ENCODE peak calls at places on chromosomes 16 and 17, in four cellular contexts. One of them, this sample, is unnamed.

GRCh38 chr17:72510454-72511016 is 389.7 kb downstream of the SOX9 start:
- DNase-seq in H1: no peak
- DNase-seq in H9: no peak
- DNase-seq in mesendoderm: no peak
- DNase-seq in this sample: peak; percentile 27

GRCh38 chr16:53881371-53881770 is 177.4 kb downstream of the FTO start:
- DNase-seq in H1: no peak
- DNase-seq in H9: no peak
- DNase-seq in mesendoderm: peak; percentile 24
- DNase-seq in this sample: peak; percentile 82

GRCh38 chr17:68777243-68777855 is 176.2 kb upstream of the FAM20A start:
- DNase-seq in H1: peak; percentile 78
- DNase-seq in H9: peak; percentile 69
- DNase-seq in mesendoderm: peak; percentile 75
- DNase-seq in this sample: peak; percentile 67

GRCh38 chr17:56884483-56885144 is 29.2 kb downstream of the TRIM25 start:
- DNase-seq in H1: no peak
- DNase-seq in H9: no peak
- DNase-seq in mesendoderm: no peak
- DNase-seq in this sample: no peak

GRCh38 chr17:78944956-78945355 is 19.8 kb upstream of the TIMP2 start:
- DNase-seq in H1: no peak
- DNase-seq in H9: no peak
- DNase-seq in mesendoderm: no peak
- DNase-seq in this sample: no peak

GRCh38 chr16:77171750-77172635 is 19.0 kb upstream of the MON1B start:
- DNase-seq in H1: no peak
- DNase-seq in H9: no peak
- DNase-seq in mesendoderm: peak; percentile 67
- DNase-seq in this sample: peak; percentile 59

GRCh38 chr16:68022728-68023537 is at the start of the genes DDX28 and DUS2:
- DNase-seq in H1: peak; percentile 99
- DNase-seq in H9: peak; percentile 90
- DNase-seq in mesendoderm: peak; percentile 95
- DNase-seq in this sample: peak; percentile 91

GRCh38 chr16:71440669-71441347 is 1.0 kb downstream of the TLE7 start:
- DNase-seq in H1: peak; percentile 82
- DNase-seq in H9: peak; percentile 73
- DNase-seq in mesendoderm: peak; percentile 42
- DNase-seq in this sample: no peak

GRCh38 chr16:15765880-15766279 is 90.9 kb downstream of the MYH11 start:
- DNase-seq in H1: peak; percentile 50
- DNase-seq in H9: peak; percentile 46
- DNase-seq in mesendoderm: peak; percentile 79
- DNase-seq in this sample: peak; percentile 39

GRCh38 chr16:67924140-67924906 is 7.3 kb downstream of the CTRL start:
- DNase-seq in H1: no peak
- DNase-seq in H9: no peak
- DNase-seq in mesendoderm: no peak
- DNase-seq in this sample: no peak

GRCh38 chr16:47925811-47926460 is 229.9 kb downstream of the ABCC12 start:
- DNase-seq in H1: no peak
- DNase-seq in H9: no peak
- DNase-seq in mesendoderm: no peak
- DNase-seq in this sample: peak; percentile 28

GRCh38 chr16:81779540-81780320 is 639 bp downstream of the PLCG2 start:
- DNase-seq in H1: peak; percentile 58
- DNase-seq in H9: no peak
- DNase-seq in mesendoderm: no peak
- DNase-seq in this sample: no peak

GRCh38 chr16:6602401-6602800 is 730.2 kb upstream of the RBFOX1 start:
- DNase-seq in H1: no peak
- DNase-seq in H9: no peak
- DNase-seq in mesendoderm: no peak
- DNase-seq in this sample: no peak

GRCh38 chr17:80877829-80878303 is 113.8 kb upstream of the CHMP6 start:
- DNase-seq in H1: no peak
- DNase-seq in H9: no peak
- DNase-seq in mesendoderm: no peak
- DNase-seq in this sample: no peak

GRCh38 chr17:43956222-43956621 is 2.5 kb upstream of the PYY start:
- DNase-seq in H1: no peak
- DNase-seq in H9: no peak
- DNase-seq in mesendoderm: no peak
- DNase-seq in this sample: no peak

GRCh38 chr17:76601042-76601441 is 15.4 kb upstream of the ST6GALNAC2 start:
- DNase-seq in H1: no peak
- DNase-seq in H9: no peak
- DNase-seq in mesendoderm: no peak
- DNase-seq in this sample: no peak

GRCh38 chr17:61235821-61236197 is 163.8 kb upstream of the TBX2 start:
- DNase-seq in H1: no peak
- DNase-seq in H9: no peak
- DNase-seq in mesendoderm: no peak
- DNase-seq in this sample: peak; percentile 84

GRCh38 chr17:66677201-66677981 is 157.5 kb upstream of the CACNG5 start:
- DNase-seq in H1: no peak
- DNase-seq in H9: peak; percentile 22
- DNase-seq in mesendoderm: no peak
- DNase-seq in this sample: peak; percentile 94

GRCh38 chr16:89257281-89257731 is 39.8 kb downstream of the ZNF778 start:
- DNase-seq in H1: peak; percentile 67
- DNase-seq in H9: peak; percentile 37
- DNase-seq in mesendoderm: no peak
- DNase-seq in this sample: no peak

GRCh38 chr16:66920924-66921680 is 2.4 kb upstream of the CDH16 start:
- DNase-seq in H1: no peak
- DNase-seq in H9: no peak
- DNase-seq in mesendoderm: no peak
- DNase-seq in this sample: no peak

GRCh38 chr16:87821346-87822001 is 47.8 kb downstream of the SLC7A5 start:
- DNase-seq in H1: no peak
- DNase-seq in H9: no peak
- DNase-seq in mesendoderm: no peak
- DNase-seq in this sample: no peak

GRCh38 chr17:75327757-75328156 is 38.5 kb upstream of the SLC25A19 start:
- DNase-seq in H1: no peak
- DNase-seq in H9: no peak
- DNase-seq in mesendoderm: no peak
- DNase-seq in this sample: no peak

GRCh38 chr17:9148908-9149536 is 127.7 kb downstream of the NTN1 start:
- DNase-seq in H1: no peak
- DNase-seq in H9: no peak
- DNase-seq in mesendoderm: no peak
- DNase-seq in this sample: no peak
- H4K5ac ChIP-seq in H1: no peak overlapping the region
- H4K5ac ChIP-seq in H9: no peak overlapping the region
- H4K5ac ChIP-seq in mesendoderm: no peak overlapping the region
- H4K5ac ChIP-seq in this sample: no peak overlapping the region

DNA sequence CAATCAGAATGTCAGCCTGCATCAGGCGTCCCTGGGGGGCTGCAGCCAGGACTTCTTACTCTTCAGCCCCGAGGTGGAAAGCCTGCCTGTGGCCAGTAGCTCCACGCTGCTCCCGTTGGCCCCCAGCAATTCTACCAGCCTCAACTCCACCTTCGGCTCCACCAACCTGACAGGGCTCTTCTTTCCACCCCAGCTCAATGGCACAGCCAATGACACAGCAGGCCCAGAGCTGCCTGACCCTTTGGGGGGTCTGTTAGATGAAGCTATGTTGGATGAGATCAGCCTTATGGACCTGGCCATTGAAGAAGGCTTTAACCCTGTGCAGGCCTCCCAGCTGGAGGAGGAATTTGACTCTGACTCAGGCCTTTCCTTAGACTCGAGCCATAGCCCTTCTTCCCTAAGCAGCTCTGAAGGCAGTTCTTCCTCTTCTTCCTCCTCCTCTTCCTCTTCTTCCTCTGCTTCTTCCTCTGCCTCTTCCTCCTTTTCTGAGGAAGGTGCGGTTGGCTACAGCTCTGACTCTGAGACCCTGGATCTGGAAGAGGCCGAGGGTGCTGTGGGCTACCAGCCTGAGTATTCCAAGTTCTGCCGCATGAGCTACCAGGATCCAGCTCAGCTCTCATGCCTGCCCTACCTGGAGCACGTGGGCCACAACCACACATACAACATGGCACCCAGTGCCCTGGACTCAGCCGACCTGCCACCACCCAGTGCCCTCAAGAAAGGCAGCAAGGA is 10.4 kb downstream of the NFE2L1 start:
- DNase-seq in H1: no peak
- DNase-seq in H9: no peak
- DNase-seq in mesendoderm: no peak
- DNase-seq in this sample: no peak
- H4K5ac ChIP-seq in H1: no peak overlapping the region
- H4K5ac ChIP-seq in H9: no peak overlapping the region
- H4K5ac ChIP-seq in mesendoderm: no peak overlapping the region
- H4K5ac ChIP-seq in this sample: no peak overlapping the region

DNA sequence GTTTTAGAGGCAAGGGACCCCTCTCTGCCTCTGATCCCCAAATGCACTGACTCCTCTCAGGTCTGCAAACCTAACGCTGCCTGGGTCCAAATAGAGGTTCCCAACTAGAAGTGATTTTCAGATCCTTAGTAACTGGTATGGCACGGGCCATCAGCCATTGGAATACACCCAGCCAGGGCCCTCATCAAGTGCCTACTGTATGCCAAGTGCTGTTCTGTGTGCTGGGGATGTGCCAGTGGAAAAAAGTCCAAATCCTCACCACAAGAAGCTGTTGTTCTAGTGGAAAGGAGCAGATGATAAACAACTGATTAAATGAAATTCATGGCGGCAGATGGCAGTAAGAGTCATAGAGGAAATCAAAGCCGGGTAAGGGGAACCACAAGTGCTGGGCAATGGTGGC is 57.2 kb upstream of the MED9 start:
- DNase-seq in H1: no peak
- DNase-seq in H9: no peak
- DNase-seq in mesendoderm: no peak
- DNase-seq in this sample: no peak
- H4K5ac ChIP-seq in H1: no peak overlapping the region
- H4K5ac ChIP-seq in H9: no peak overlapping the region
- H4K5ac ChIP-seq in mesendoderm: no peak overlapping the region
- H4K5ac ChIP-seq in this sample: no peak overlapping the region

GRCh38 chr16:1979271-1980025 is 1.8 kb downstream of the NOXO1 start:
- DNase-seq in H1: peak; percentile 87
- DNase-seq in H9: peak; percentile 78
- DNase-seq in mesendoderm: peak; percentile 50
- DNase-seq in this sample: no peak
- H4K5ac ChIP-seq in H1: peak overlapping the region; percentile 64
- H4K5ac ChIP-seq in H9: no peak overlapping the region
- H4K5ac ChIP-seq in mesendoderm: no peak overlapping the region
- H4K5ac ChIP-seq in this sample: no peak overlapping the region

GRCh38 chr17:8701754-8702153 is 42.9 kb downstream of the CCDC42 start:
- DNase-seq in H1: no peak
- DNase-seq in H9: peak; percentile 4
- DNase-seq in mesendoderm: no peak
- DNase-seq in this sample: no peak
- H4K5ac ChIP-seq in H1: no peak overlapping the region
- H4K5ac ChIP-seq in H9: no peak overlapping the region
- H4K5ac ChIP-seq in mesendoderm: no peak overlapping the region
- H4K5ac ChIP-seq in this sample: no peak overlapping the region

DNA sequence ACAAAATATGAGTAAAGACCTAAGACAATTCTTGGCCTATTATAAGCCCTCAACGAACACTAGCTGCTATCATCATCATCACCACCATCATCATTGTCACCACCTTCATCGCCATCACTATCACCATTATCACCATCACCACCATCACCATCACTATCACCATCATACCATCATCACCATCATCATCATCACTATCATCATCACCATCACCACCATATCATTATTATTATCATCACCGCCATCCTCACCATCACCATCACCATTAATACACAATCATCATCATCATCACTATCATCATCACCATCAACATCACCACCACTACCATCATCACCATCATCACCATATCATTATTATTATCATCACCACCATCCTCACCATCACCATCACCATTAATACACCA is 82.5 kb downstream of the RGS9 start:
- DNase-seq in H1: no peak
- DNase-seq in H9: no peak
- DNase-seq in mesendoderm: no peak
- DNase-seq in this sample: no peak
- H4K5ac ChIP-seq in H1: no peak overlapping the region
- H4K5ac ChIP-seq in H9: no peak overlapping the region
- H4K5ac ChIP-seq in mesendoderm: no peak overlapping the region
- H4K5ac ChIP-seq in this sample: no peak overlapping the region

GRCh38 chr17:11719203-11719602 is 120.9 kb downstream of the DNAH9 start:
- DNase-seq in H1: no peak
- DNase-seq in H9: no peak
- DNase-seq in mesendoderm: no peak
- DNase-seq in this sample: no peak

GRCh38 chr17:11719852-11720251 is 121.6 kb downstream of the DNAH9 start:
- DNase-seq in H1: no peak
- DNase-seq in H9: no peak
- DNase-seq in mesendoderm: no peak
- DNase-seq in this sample: no peak

GRCh38 chr17:11720816-11721215 is 122.5 kb downstream of the DNAH9 start:
- DNase-seq in H1: no peak
- DNase-seq in H9: no peak
- DNase-seq in mesendoderm: no peak
- DNase-seq in this sample: no peak
- H4K5ac ChIP-seq in H1: no peak overlapping the region
- H4K5ac ChIP-seq in H9: no peak overlapping the region
- H4K5ac ChIP-seq in mesendoderm: no peak overlapping the region
- H4K5ac ChIP-seq in this sample: no peak overlapping the region

GRCh38 chr16:85422374-85423185 is 190.5 kb upstream of the GSE1 start:
- DNase-seq in H1: peak; percentile 64
- DNase-seq in H9: no peak
- DNase-seq in mesendoderm: no peak
- DNase-seq in this sample: no peak
- H4K5ac ChIP-seq in H1: no peak overlapping the region
- H4K5ac ChIP-seq in H9: no peak overlapping the region
- H4K5ac ChIP-seq in mesendoderm: no peak overlapping the region
- H4K5ac ChIP-seq in this sample: no peak overlapping the region

This sample was measured in IMR-90.